ENCODE peak calls at places on chromosomes 2 and 18, in five cellular contexts. One of them, this sample, is unnamed.

GRCh38 chr18:48095726-48096125 is 165.3 kb upstream of the SMAD2 start:
- DNase-seq in mucosa of descending colon: no peak
- DNase-seq in coronary artery: no peak
- DNase-seq in bronchial epithelial cell: no peak
- DNase-seq in HL-60: no peak
- DNase-seq in this sample: no peak

GRCh38 chr2:168028377-168028776 is 219.0 kb downstream of the STK39 start:
- DNase-seq in mucosa of descending colon: no peak
- DNase-seq in coronary artery: no peak
- DNase-seq in bronchial epithelial cell: no peak
- DNase-seq in HL-60: no peak
- DNase-seq in this sample: no peak

GRCh38 chr2:9656270-9656766 is 25.5 kb upstream of the YWHAQ start:
- DNase-seq in mucosa of descending colon: no peak
- DNase-seq in coronary artery: no peak
- DNase-seq in bronchial epithelial cell: peak
- DNase-seq in HL-60: peak
- DNase-seq in this sample: peak

GRCh38 chr2:236644502-236644911 is 74.9 kb downstream of the ACKR3 start:
- DNase-seq in mucosa of descending colon: no peak
- DNase-seq in coronary artery: peak
- DNase-seq in bronchial epithelial cell: no peak
- DNase-seq in HL-60: no peak
- DNase-seq in this sample: no peak

GRCh38 chr2:149221002-149221401 is 109.4 kb upstream of the LYPD6 start:
- DNase-seq in mucosa of descending colon: no peak
- DNase-seq in coronary artery: no peak
- DNase-seq in bronchial epithelial cell: no peak
- DNase-seq in HL-60: no peak
- DNase-seq in this sample: no peak

GRCh38 chr2:160752475-160753330 is 259.1 kb upstream of the RBMS1 start:
- DNase-seq in mucosa of descending colon: no peak
- DNase-seq in coronary artery: no peak
- DNase-seq in bronchial epithelial cell: peak
- DNase-seq in HL-60: no peak
- DNase-seq in this sample: peak

GRCh38 chr18:63264871-63265270 is 54.7 kb downstream of the BCL2 start:
- DNase-seq in mucosa of descending colon: no peak
- DNase-seq in coronary artery: no peak
- DNase-seq in bronchial epithelial cell: no peak
- DNase-seq in HL-60: no peak
- DNase-seq in this sample: no peak

GRCh38 chr2:237456200-237456731 is 30.8 kb upstream of the MLPH start:
- DNase-seq in mucosa of descending colon: no peak
- DNase-seq in coronary artery: peak
- DNase-seq in bronchial epithelial cell: peak
- DNase-seq in HL-60: no peak
- DNase-seq in this sample: peak

GRCh38 chr2:10658041-10658913 is 31.5 kb downstream of the NOL10 start:
- DNase-seq in mucosa of descending colon: no peak
- DNase-seq in coronary artery: no peak
- DNase-seq in bronchial epithelial cell: peak
- DNase-seq in HL-60: no peak
- DNase-seq in this sample: peak

GRCh38 chr2:216081012-216081411 is 597 bp downstream of the PECR start:
- DNase-seq in mucosa of descending colon: no peak
- DNase-seq in coronary artery: no peak
- DNase-seq in bronchial epithelial cell: no peak
- DNase-seq in HL-60: no peak
- DNase-seq in this sample: peak

GRCh38 chr2:21102356-21102755 is 21.4 kb upstream of the TDRD15 start:
- DNase-seq in mucosa of descending colon: no peak
- DNase-seq in coronary artery: no peak
- DNase-seq in bronchial epithelial cell: no peak
- DNase-seq in HL-60: no peak
- DNase-seq in this sample: no peak

GRCh38 chr2:239566162-239566994 is 165.6 kb upstream of the HDAC4 start:
- DNase-seq in mucosa of descending colon: no peak
- DNase-seq in coronary artery: peak
- DNase-seq in bronchial epithelial cell: no peak
- DNase-seq in HL-60: no peak
- DNase-seq in this sample: no peak

DNA sequence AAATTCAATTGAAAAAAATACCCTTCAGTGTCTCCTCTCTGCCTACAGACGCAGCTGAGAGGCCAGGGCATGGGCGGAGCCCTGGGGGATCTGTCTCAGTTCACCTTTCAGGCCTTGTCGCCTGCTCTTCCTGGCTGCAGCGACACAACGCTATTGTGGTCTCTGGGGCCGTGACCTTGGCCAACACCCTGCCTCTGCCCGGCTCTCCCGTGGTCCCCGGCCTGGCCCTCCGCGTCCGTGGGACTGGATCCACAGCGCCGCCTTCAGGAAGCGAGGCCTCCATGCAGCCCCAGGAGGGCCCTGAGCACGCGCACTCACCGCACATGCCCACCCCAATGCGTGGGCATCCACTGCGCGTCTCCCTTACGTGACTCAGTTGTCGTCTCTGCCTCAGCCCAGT is 81.1 kb downstream of the MRPS9 start:
- DNase-seq in mucosa of descending colon: no peak
- DNase-seq in coronary artery: no peak
- DNase-seq in bronchial epithelial cell: no peak
- DNase-seq in HL-60: no peak
- DNase-seq in this sample: no peak
- TF ChIP-seq CTCF in mucosa of descending colon: no peak
- TF ChIP-seq CTCF in coronary artery: no peak
- TF ChIP-seq CTCF in bronchial epithelial cell: peak
- TF ChIP-seq CTCF in HL-60: no peak
- TF ChIP-seq CTCF in this sample: no peak

GRCh38 chr2:124810132-124810531 is 785.0 kb downstream of the CNTNAP5 start:
- DNase-seq in mucosa of descending colon: peak
- DNase-seq in coronary artery: no peak
- DNase-seq in bronchial epithelial cell: peak
- DNase-seq in HL-60: no peak
- DNase-seq in this sample: peak

GRCh38 chr2:124805060-124805459 is 780.0 kb downstream of the CNTNAP5 start:
- DNase-seq in mucosa of descending colon: peak
- DNase-seq in coronary artery: no peak
- DNase-seq in bronchial epithelial cell: no peak
- DNase-seq in HL-60: no peak
- DNase-seq in this sample: peak

GRCh38 chr2:124798551-124798950 is 773.5 kb downstream of the CNTNAP5 start:
- DNase-seq in mucosa of descending colon: no peak
- DNase-seq in coronary artery: no peak
- DNase-seq in bronchial epithelial cell: no peak
- DNase-seq in HL-60: no peak
- DNase-seq in this sample: peak

GRCh38 chr2:124804014-124804940 is 779.2 kb downstream of the CNTNAP5 start:
- DNase-seq in mucosa of descending colon: peak
- DNase-seq in coronary artery: no peak
- DNase-seq in bronchial epithelial cell: peak
- DNase-seq in HL-60: no peak
- DNase-seq in this sample: peak
- TF ChIP-seq CTCF in mucosa of descending colon: peak
- TF ChIP-seq CTCF in coronary artery: no peak
- TF ChIP-seq CTCF in bronchial epithelial cell: peak
- TF ChIP-seq CTCF in HL-60: peak
- TF ChIP-seq CTCF in this sample: peak

GRCh38 chr2:179562330-179562885 is 297.8 kb upstream of the SESTD1 start:
- DNase-seq in mucosa of descending colon: no peak
- DNase-seq in coronary artery: no peak
- DNase-seq in bronchial epithelial cell: no peak
- DNase-seq in HL-60: no peak
- DNase-seq in this sample: no peak
- TF ChIP-seq CTCF in mucosa of descending colon: no peak
- TF ChIP-seq CTCF in coronary artery: no peak
- TF ChIP-seq CTCF in bronchial epithelial cell: no peak
- TF ChIP-seq CTCF in HL-60: no peak
- TF ChIP-seq CTCF in this sample: no peak

DNA sequence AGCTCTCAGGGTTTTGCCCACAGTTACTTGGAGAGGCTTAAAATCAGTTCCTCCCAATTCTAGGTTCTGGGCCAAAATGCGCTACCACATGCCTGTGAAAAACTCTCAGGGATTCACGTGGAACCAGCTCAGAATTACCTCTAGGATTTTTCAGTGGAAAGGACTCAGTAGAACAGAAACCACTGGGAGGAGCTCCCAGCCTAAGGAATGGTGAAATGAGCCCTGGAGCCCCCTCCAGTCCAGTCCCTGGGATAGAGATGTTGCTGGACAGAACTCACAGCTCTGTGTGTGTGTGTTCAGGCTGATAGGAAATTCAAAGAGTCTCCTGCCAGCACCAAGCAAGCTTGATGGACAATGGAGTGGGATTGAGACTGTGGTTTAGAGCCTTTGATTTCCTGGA is 21.1 kb upstream of the SLC9A4 start:
- DNase-seq in mucosa of descending colon: no peak
- DNase-seq in coronary artery: no peak
- DNase-seq in bronchial epithelial cell: no peak
- DNase-seq in HL-60: no peak
- DNase-seq in this sample: no peak
- TF ChIP-seq CTCF in mucosa of descending colon: no peak
- TF ChIP-seq CTCF in coronary artery: no peak
- TF ChIP-seq CTCF in bronchial epithelial cell: no peak
- TF ChIP-seq CTCF in HL-60: no peak
- TF ChIP-seq CTCF in this sample: no peak

GRCh38 chr2:233835230-233836186 is 18.8 kb downstream of the HJURP start:
- DNase-seq in mucosa of descending colon: no peak
- DNase-seq in coronary artery: peak
- DNase-seq in bronchial epithelial cell: no peak
- DNase-seq in HL-60: no peak
- DNase-seq in this sample: no peak

GRCh38 chr2:233837694-233838229 is 16.6 kb downstream of the HJURP start:
- DNase-seq in mucosa of descending colon: no peak
- DNase-seq in coronary artery: peak
- DNase-seq in bronchial epithelial cell: no peak
- DNase-seq in HL-60: no peak
- DNase-seq in this sample: no peak

GRCh38 chr2:233834378-233834777 is 20.0 kb downstream of the HJURP start:
- DNase-seq in mucosa of descending colon: no peak
- DNase-seq in coronary artery: no peak
- DNase-seq in bronchial epithelial cell: no peak
- DNase-seq in HL-60: no peak
- DNase-seq in this sample: no peak

GRCh38 chr2:233838251-233838650 is 16.1 kb downstream of the HJURP start:
- DNase-seq in mucosa of descending colon: no peak
- DNase-seq in coronary artery: peak
- DNase-seq in bronchial epithelial cell: no peak
- DNase-seq in HL-60: no peak
- DNase-seq in this sample: no peak

GRCh38 chr2:233836359-233836758 is 18.0 kb downstream of the HJURP start:
- DNase-seq in mucosa of descending colon: no peak
- DNase-seq in coronary artery: no peak
- DNase-seq in bronchial epithelial cell: no peak
- DNase-seq in HL-60: no peak
- DNase-seq in this sample: no peak
- TF ChIP-seq CTCF in mucosa of descending colon: no peak
- TF ChIP-seq CTCF in coronary artery: no peak
- TF ChIP-seq CTCF in bronchial epithelial cell: no peak
- TF ChIP-seq CTCF in HL-60: no peak
- TF ChIP-seq CTCF in this sample: no peak

DNA sequence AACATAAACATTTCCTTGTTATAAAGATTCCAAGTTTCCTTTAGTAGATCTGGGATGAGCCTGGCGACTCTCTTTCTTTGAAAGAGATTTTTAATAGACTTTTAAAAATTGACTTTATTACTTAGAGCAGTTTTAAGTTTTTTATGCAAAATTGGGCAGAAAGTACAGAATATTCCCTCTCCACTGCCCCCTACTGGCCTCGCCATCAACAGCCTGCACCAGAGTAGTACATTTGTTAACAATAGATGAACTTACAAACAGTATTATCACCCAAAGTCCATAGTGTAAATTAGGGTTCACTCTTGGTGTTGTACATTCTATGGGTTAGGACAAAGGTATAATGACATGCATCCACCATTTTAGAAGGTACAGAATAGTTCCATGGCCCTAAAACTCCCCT is 3.9 kb downstream of the MAP3K19 start:
- DNase-seq in mucosa of descending colon: peak
- DNase-seq in coronary artery: no peak
- DNase-seq in bronchial epithelial cell: no peak
- DNase-seq in HL-60: no peak
- DNase-seq in this sample: no peak
- TF ChIP-seq CTCF in mucosa of descending colon: no peak
- TF ChIP-seq CTCF in coronary artery: no peak
- TF ChIP-seq CTCF in bronchial epithelial cell: no peak
- TF ChIP-seq CTCF in HL-60: peak
- TF ChIP-seq CTCF in this sample: peak

GRCh38 chr2:112774536-112775285 is 9.6 kb downstream of the IL1A start:
- DNase-seq in mucosa of descending colon: no peak
- DNase-seq in coronary artery: no peak
- DNase-seq in bronchial epithelial cell: no peak
- DNase-seq in HL-60: no peak
- DNase-seq in this sample: no peak
- TF ChIP-seq CTCF in mucosa of descending colon: no peak
- TF ChIP-seq CTCF in coronary artery: no peak
- TF ChIP-seq CTCF in bronchial epithelial cell: no peak
- TF ChIP-seq CTCF in HL-60: no peak
- TF ChIP-seq CTCF in this sample: no peak

GRCh38 chr18:44968336-44968735 is 287.6 kb downstream of the SETBP1 start:
- DNase-seq in mucosa of descending colon: no peak
- DNase-seq in coronary artery: no peak
- DNase-seq in bronchial epithelial cell: no peak
- DNase-seq in HL-60: no peak
- DNase-seq in this sample: no peak
- TF ChIP-seq CTCF in mucosa of descending colon: no peak
- TF ChIP-seq CTCF in coronary artery: no peak
- TF ChIP-seq CTCF in bronchial epithelial cell: no peak
- TF ChIP-seq CTCF in HL-60: no peak
- TF ChIP-seq CTCF in this sample: no peak